ENCODE peak calls at places on chromosomes 16 and 17, in four cellular contexts. One of them, this sample, is unnamed.

GRCh38 chr17:68674271-68674925 is 73.2 kb upstream of the FAM20A start:
- DNase-seq in epithelial cell of proximal tubule: no peak
- DNase-seq in uterus: no peak
- DNase-seq in choroid plexus epithelial cell: no peak
- DNase-seq in this sample: no peak

GRCh38 chr16:67528870-67529638 is 425 bp downstream of the RIPOR1 start:
- DNase-seq in epithelial cell of proximal tubule: no peak
- DNase-seq in uterus: peak
- DNase-seq in choroid plexus epithelial cell: peak
- DNase-seq in this sample: peak

GRCh38 chr16:74825016-74825415 is 50.4 kb upstream of the FA2H start:
- DNase-seq in choroid plexus epithelial cell: no peak
- DNase-seq in epithelial cell of proximal tubule: no peak
- DNase-seq in uterus: no peak
- DNase-seq in this sample: no peak

GRCh38 chr17:39607057-39607850 is 466 bp downstream of the NEUROD2 start:
- DNase-seq in choroid plexus epithelial cell: no peak
- DNase-seq in uterus: no peak
- DNase-seq in epithelial cell of proximal tubule: no peak
- DNase-seq in this sample: no peak

GRCh38 chr16:81445143-81445922 is 725 bp downstream of the CMIP start:
- DNase-seq in epithelial cell of proximal tubule: no peak
- DNase-seq in uterus: no peak
- DNase-seq in choroid plexus epithelial cell: peak
- DNase-seq in this sample: peak

GRCh38 chr17:58666858-58667267 is 25.0 kb downstream of the TEX14 start:
- DNase-seq in uterus: peak
- DNase-seq in choroid plexus epithelial cell: peak
- DNase-seq in epithelial cell of proximal tubule: no peak
- DNase-seq in this sample: peak

GRCh38 chr17:64393000-64393402 is 2.3 kb upstream of the PECAM1 start:
- DNase-seq in uterus: no peak
- DNase-seq in choroid plexus epithelial cell: no peak
- DNase-seq in epithelial cell of proximal tubule: no peak
- DNase-seq in this sample: no peak

GRCh38 chr16:24989417-24989978 is 25.7 kb downstream of the ARHGAP17 start:
- DNase-seq in epithelial cell of proximal tubule: no peak
- DNase-seq in choroid plexus epithelial cell: peak
- DNase-seq in uterus: no peak
- DNase-seq in this sample: no peak

GRCh38 chr16:9393601-9394000 is 302.2 kb downstream of the HAPSTR1 start:
- DNase-seq in uterus: no peak
- DNase-seq in choroid plexus epithelial cell: no peak
- DNase-seq in epithelial cell of proximal tubule: no peak
- DNase-seq in this sample: no peak

GRCh38 chr16:79863128-79864031 is 262.8 kb upstream of the MAF start:
- DNase-seq in epithelial cell of proximal tubule: no peak
- DNase-seq in choroid plexus epithelial cell: no peak
- DNase-seq in uterus: no peak
- DNase-seq in this sample: no peak

GRCh38 chr16:80671281-80671849 is 130.6 kb downstream of the DYNLRB2 start:
- DNase-seq in choroid plexus epithelial cell: no peak
- DNase-seq in epithelial cell of proximal tubule: no peak
- DNase-seq in uterus: no peak
- DNase-seq in this sample: no peak

GRCh38 chr17:78412403-78412802 is 34.0 kb downstream of the PGS1 start:
- DNase-seq in epithelial cell of proximal tubule: no peak
- DNase-seq in uterus: no peak
- DNase-seq in choroid plexus epithelial cell: peak
- DNase-seq in this sample: no peak

GRCh38 chr17:17443173-17443572 is 33.6 kb upstream of the MED9 start:
- DNase-seq in uterus: no peak
- DNase-seq in epithelial cell of proximal tubule: no peak
- DNase-seq in choroid plexus epithelial cell: no peak
- DNase-seq in this sample: no peak

GRCh38 chr16:52497067-52497816 is 49.7 kb downstream of the TOX3 start:
- DNase-seq in uterus: no peak
- DNase-seq in choroid plexus epithelial cell: peak
- DNase-seq in epithelial cell of proximal tubule: no peak
- DNase-seq in this sample: no peak

GRCh38 chr17:2435852-2436251 is 35.0 kb upstream of the MNT start:
- DNase-seq in uterus: no peak
- DNase-seq in epithelial cell of proximal tubule: no peak
- DNase-seq in choroid plexus epithelial cell: no peak
- DNase-seq in this sample: no peak

GRCh38 chr17:15091825-15092224 is 173.3 kb downstream of the PMP22 start:
- DNase-seq in uterus: no peak
- DNase-seq in choroid plexus epithelial cell: peak
- DNase-seq in epithelial cell of proximal tubule: no peak
- DNase-seq in this sample: no peak

GRCh38 chr16:17508303-17508702 is 37.5 kb upstream of the XYLT1 start:
- DNase-seq in uterus: no peak
- DNase-seq in choroid plexus epithelial cell: no peak
- DNase-seq in epithelial cell of proximal tubule: no peak
- DNase-seq in this sample: no peak

GRCh38 chr16:30095166-30096078 is 591 bp downstream of the YPEL3 start:
- DNase-seq in uterus: no peak
- DNase-seq in epithelial cell of proximal tubule: no peak
- DNase-seq in choroid plexus epithelial cell: no peak
- DNase-seq in this sample: peak

GRCh38 chr16:149024-149675 is 3.3 kb upstream of the HBZ start:
- DNase-seq in uterus: no peak
- DNase-seq in epithelial cell of proximal tubule: no peak
- DNase-seq in choroid plexus epithelial cell: peak
- DNase-seq in this sample: no peak

GRCh38 chr17:79843475-79843916 is 4.3 kb upstream of the CBX4 start:
- DNase-seq in choroid plexus epithelial cell: no peak
- DNase-seq in uterus: no peak
- DNase-seq in epithelial cell of proximal tubule: no peak
- DNase-seq in this sample: peak

GRCh38 chr17:31584436-31585279 is 193.2 kb downstream of the RAB11FIP4 start:
- DNase-seq in uterus: no peak
- DNase-seq in epithelial cell of proximal tubule: no peak
- DNase-seq in choroid plexus epithelial cell: no peak
- DNase-seq in this sample: no peak

GRCh38 chr16:19886061-19886792 is 1.6 kb upstream of the GPRC5B start:
- DNase-seq in choroid plexus epithelial cell: peak
- DNase-seq in uterus: peak
- DNase-seq in epithelial cell of proximal tubule: no peak
- DNase-seq in this sample: peak

GRCh38 chr17:78534492-78535284 is 42.5 kb downstream of the DNAH17 start:
- DNase-seq in choroid plexus epithelial cell: no peak
- DNase-seq in epithelial cell of proximal tubule: no peak
- DNase-seq in uterus: no peak
- DNase-seq in this sample: no peak

GRCh38 chr16:3292604-3293003 is 9.3 kb downstream of the ZNF263 start:
- DNase-seq in choroid plexus epithelial cell: peak
- DNase-seq in epithelial cell of proximal tubule: no peak
- DNase-seq in uterus: no peak
- DNase-seq in this sample: no peak

GRCh38 chr16:87956169-87956770 is 5.0 kb downstream of the BANP start:
- DNase-seq in uterus: no peak
- DNase-seq in epithelial cell of proximal tubule: no peak
- DNase-seq in choroid plexus epithelial cell: peak
- DNase-seq in this sample: no peak

GRCh38 chr17:77697480-77698400 is 260.8 kb upstream of the TNRC6C start:
- DNase-seq in choroid plexus epithelial cell: no peak
- DNase-seq in uterus: no peak
- DNase-seq in epithelial cell of proximal tubule: no peak
- DNase-seq in this sample: no peak

GRCh38 chr16:67673712-67674580 is 7.3 kb downstream of the C16orf86 start:
- DNase-seq in choroid plexus epithelial cell: peak
- DNase-seq in uterus: peak
- DNase-seq in epithelial cell of proximal tubule: no peak
- DNase-seq in this sample: peak

GRCh38 chr17:65455154-65455971 is 106.1 kb downstream of the AXIN2 start:
- DNase-seq in choroid plexus epithelial cell: no peak
- DNase-seq in epithelial cell of proximal tubule: no peak
- DNase-seq in uterus: no peak
- DNase-seq in this sample: no peak

GRCh38 chr16:48232459-48233040 is 11.6 kb upstream of the LONP2 start:
- DNase-seq in epithelial cell of proximal tubule: no peak
- DNase-seq in choroid plexus epithelial cell: peak
- DNase-seq in uterus: no peak
- DNase-seq in this sample: no peak

GRCh38 chr17:1714488-1714979 is 4.4 kb upstream of the TLCD2 start:
- DNase-seq in uterus: peak
- DNase-seq in choroid plexus epithelial cell: peak
- DNase-seq in epithelial cell of proximal tubule: peak
- DNase-seq in this sample: peak

GRCh38 chr16:84832488-84833141 is 12.8 kb downstream of the CRISPLD2 start:
- DNase-seq in epithelial cell of proximal tubule: peak
- DNase-seq in uterus: peak
- DNase-seq in choroid plexus epithelial cell: peak
- DNase-seq in this sample: peak

GRCh38 chr17:882827-883585 is 96.6 kb downstream of the NXN start:
- DNase-seq in choroid plexus epithelial cell: peak
- DNase-seq in epithelial cell of proximal tubule: no peak
- DNase-seq in uterus: peak
- DNase-seq in this sample: peak

DNA sequence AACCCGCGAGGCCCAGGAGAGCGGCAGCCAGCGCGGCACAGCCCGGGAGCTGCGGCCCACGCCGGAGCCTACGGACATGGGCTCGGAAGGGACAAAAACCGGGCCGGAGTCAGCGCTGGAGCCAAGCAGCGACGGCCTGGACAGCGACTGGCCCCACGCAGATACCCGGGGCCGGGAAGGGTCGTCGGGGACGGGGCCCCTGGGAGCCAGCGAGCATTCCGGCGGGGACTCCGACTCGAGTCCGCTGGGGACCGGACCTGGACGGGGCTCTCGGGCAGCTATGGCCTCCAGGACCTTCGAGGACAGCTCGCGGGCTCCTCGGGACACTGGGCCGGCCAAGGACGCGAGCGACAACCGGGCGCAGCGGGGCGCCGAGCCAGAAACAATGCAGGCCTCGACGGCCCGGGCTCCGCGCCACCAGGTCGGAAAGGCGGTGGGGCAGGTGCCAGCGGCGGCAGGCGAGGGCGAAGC is 981 bp downstream of the MYO15B start:
- DNase-seq in choroid plexus epithelial cell: peak
- DNase-seq in epithelial cell of proximal tubule: no peak
- DNase-seq in uterus: peak
- DNase-seq in this sample: peak
- H3K4me3 ChIP-seq in choroid plexus epithelial cell: peak
- H3K4me3 ChIP-seq in epithelial cell of proximal tubule: peak
- H3K4me3 ChIP-seq in uterus: peak
- H3K4me3 ChIP-seq in this sample: peak

GRCh38 chr17:57289613-57290012 is 33.3 kb downstream of the MSI2 start:
- DNase-seq in choroid plexus epithelial cell: no peak
- DNase-seq in epithelial cell of proximal tubule: no peak
- DNase-seq in uterus: no peak
- DNase-seq in this sample: no peak
- H3K4me3 ChIP-seq in choroid plexus epithelial cell: no peak
- H3K4me3 ChIP-seq in epithelial cell of proximal tubule: peak
- H3K4me3 ChIP-seq in uterus: no peak
- H3K4me3 ChIP-seq in this sample: no peak

GRCh38 chr17:76138896-76139248 is 2.2 kb downstream of the FOXJ1 start:
- DNase-seq in choroid plexus epithelial cell: no peak
- DNase-seq in uterus: no peak
- DNase-seq in epithelial cell of proximal tubule: no peak
- DNase-seq in this sample: no peak
- H3K4me3 ChIP-seq in choroid plexus epithelial cell: no peak
- H3K4me3 ChIP-seq in uterus: no peak
- H3K4me3 ChIP-seq in epithelial cell of proximal tubule: peak
- H3K4me3 ChIP-seq in this sample: no peak

GRCh38 chr16:31472559-31473203 is 729 bp downstream of the TGFB1I1 start:
- DNase-seq in choroid plexus epithelial cell: peak
- DNase-seq in uterus: peak
- DNase-seq in epithelial cell of proximal tubule: no peak
- DNase-seq in this sample: peak

GRCh38 chr16:31473300-31474052 is 1.5 kb downstream of the TGFB1I1 start:
- DNase-seq in choroid plexus epithelial cell: no peak
- DNase-seq in epithelial cell of proximal tubule: no peak
- DNase-seq in uterus: no peak
- DNase-seq in this sample: no peak

GRCh38 chr16:31470615-31471014 is 1.3 kb upstream of the TGFB1I1 start:
- DNase-seq in choroid plexus epithelial cell: no peak
- DNase-seq in epithelial cell of proximal tubule: no peak
- DNase-seq in uterus: no peak
- DNase-seq in this sample: no peak

GRCh38 chr16:31471241-31471874 is 594 bp upstream of the TGFB1I1 start:
- DNase-seq in epithelial cell of proximal tubule: no peak
- DNase-seq in choroid plexus epithelial cell: no peak
- DNase-seq in uterus: no peak
- DNase-seq in this sample: no peak

DNA sequence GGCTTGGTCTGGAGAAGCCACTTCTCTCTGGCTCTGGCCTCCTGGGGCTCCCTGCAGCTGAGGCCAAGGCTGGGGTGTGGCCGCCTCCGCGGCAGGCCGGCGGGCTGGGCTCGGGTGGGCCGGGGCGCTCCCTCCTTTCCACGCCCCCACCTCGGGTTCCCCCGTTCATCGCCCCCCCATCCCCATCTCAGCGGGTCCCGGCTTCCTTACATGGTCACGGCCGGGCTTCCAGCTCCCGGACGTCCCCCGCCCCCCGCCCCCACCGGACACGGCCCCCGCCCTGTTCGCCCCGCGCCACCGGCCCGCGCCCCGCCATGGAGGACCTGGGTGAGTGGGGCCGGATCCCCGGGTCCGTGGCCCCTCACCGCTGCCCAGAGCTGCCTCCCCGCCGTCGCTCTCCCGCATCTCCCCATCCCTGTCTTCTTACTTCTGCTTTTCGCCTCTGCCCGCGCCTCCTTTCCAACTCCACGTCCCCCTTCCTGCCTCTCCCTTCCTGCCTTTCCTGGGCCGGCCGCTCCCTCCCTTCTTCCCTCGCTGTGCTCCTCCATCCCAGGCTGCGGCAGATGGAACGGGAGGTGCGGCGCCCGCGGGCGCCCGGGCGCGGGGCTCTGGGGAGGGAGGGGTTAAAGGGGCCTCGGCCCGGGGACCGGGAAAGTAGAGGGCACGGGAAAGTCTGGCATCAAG is at the start of gene TGFB1I1:
- DNase-seq in choroid plexus epithelial cell: peak
- DNase-seq in uterus: peak
- DNase-seq in epithelial cell of proximal tubule: no peak
- DNase-seq in this sample: peak
- H3K4me3 ChIP-seq in choroid plexus epithelial cell: peak
- H3K4me3 ChIP-seq in uterus: peak
- H3K4me3 ChIP-seq in epithelial cell of proximal tubule: peak
- H3K4me3 ChIP-seq in this sample: peak

DNA sequence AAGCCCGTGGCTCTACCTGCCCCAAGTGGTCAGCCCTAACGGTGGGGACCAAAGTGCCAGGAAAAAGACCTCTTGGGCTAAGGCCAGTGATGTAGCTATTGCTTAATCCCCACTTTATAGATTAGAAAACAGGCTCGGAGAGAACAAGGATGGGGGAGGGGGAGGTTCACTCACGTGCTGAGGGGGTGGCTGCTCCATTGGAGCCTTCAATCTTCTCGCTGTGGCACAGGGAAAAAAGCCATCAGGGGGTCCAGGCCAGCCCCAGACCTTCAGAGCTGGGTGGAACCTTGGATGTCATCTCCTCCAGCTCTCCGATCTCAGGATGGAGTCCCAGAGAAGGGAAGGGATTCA is 45.9 kb downstream of the SRCIN1 start:
- DNase-seq in choroid plexus epithelial cell: no peak
- DNase-seq in epithelial cell of proximal tubule: no peak
- DNase-seq in uterus: peak
- DNase-seq in this sample: no peak
- H3K4me3 ChIP-seq in choroid plexus epithelial cell: no peak
- H3K4me3 ChIP-seq in epithelial cell of proximal tubule: peak
- H3K4me3 ChIP-seq in uterus: peak
- H3K4me3 ChIP-seq in this sample: no peak